ENCODE peak calls at places on chromosomes 5 and 9, in four cellular contexts. S, C, U and J are unnamed samples.
A peak's percentile ranks its signal among the peaks of the same experiment; 100 is the strongest.

GRCh38 chr9:89247431-89248370 is 63.3 kb upstream of the CKS2 start:
- DNase-seq in S (no peak), C (no peak), U (no peak), J (no peak)

GRCh38 chr9:14749738-14750137 is 27.2 kb upstream of the CER1 start:
- DNase-seq in S (no peak), C (no peak), U (no peak), J (no peak)

GRCh38 chr5:1352231-1352825 is 7.4 kb upstream of the CLPTM1L start:
- DNase-seq in S (no peak), C (no peak), U (no peak), J (no peak)

GRCh38 chr5:82356808-82357671 is 78.9 kb upstream of the RPS23 start:
- DNase-seq in S (peak; percentile 58), C (peak; percentile 33), U (peak; percentile 78), J (peak; percentile 51)

GRCh38 chr5:51227963-51228515 is 155.2 kb upstream of the ISL1 start:
- DNase-seq in S (no peak), C (no peak), U (no peak), J (no peak)

GRCh38 chr9:69502671-69503301 is 169.4 kb downstream of the APBA1 start:
- DNase-seq in S (no peak), C (no peak), U (no peak), J (no peak)

GRCh38 chr5:120096413-120096812 is 367.7 kb upstream of the PRR16 start:
- DNase-seq in S (no peak), C (no peak), U (no peak), J (no peak)

GRCh38 chr5:4058899-4059298 is 463.3 kb downstream of the IRX1 start:
- DNase-seq in S (no peak), C (no peak), U (peak; percentile 39), J (no peak)

GRCh38 chr9:114925672-114926071 is 4.7 kb downstream of the TNFSF8 start:
- DNase-seq in S (no peak), C (no peak), U (no peak), J (no peak)

GRCh38 chr9:113011911-113012381 is at the start of gene ZNF883:
- DNase-seq in S (peak; percentile 71), C (no peak), U (peak; percentile 62), J (peak; percentile 87)

GRCh38 chr5:86894006-86894560 is 276.3 kb downstream of the COX7C start:
- DNase-seq in S (no peak), C (no peak), U (no peak), J (no peak)

GRCh38 chr9:68844196-68844595 is 139.2 kb downstream of the PIP5K1B start:
- DNase-seq in S (no peak), C (no peak), U (no peak), J (no peak)

GRCh38 chr9:98584059-98584458 is 124.7 kb downstream of the GABBR2 start:
- DNase-seq in S (no peak), C (no peak), U (no peak), J (no peak)

GRCh38 chr9:11946521-11946920 is 746.7 kb upstream of the TYRP1 start:
- DNase-seq in S (no peak), C (no peak), U (no peak), J (no peak)

GRCh38 chr5:180590543-180591248 is 603 bp downstream of the SCGB3A1 start:
- DNase-seq in S (no peak), C (no peak), U (no peak), J (peak; percentile 14)

GRCh38 chr5:167261309-167262100 is 1029.9 kb upstream of the WWC1 start:
- DNase-seq in S (no peak), C (no peak), U (no peak), J (no peak)

GRCh38 chr5:163306421-163306820 is 131.0 kb upstream of the CCNG1 start:
- DNase-seq in S (no peak), C (no peak), U (no peak), J (no peak)

GRCh38 chr5:102927007-102927406 is 171.9 kb downstream of the PAM start:
- DNase-seq in S (no peak), C (no peak), U (no peak), J (no peak)

GRCh38 chr5:59276886-59277514 is 616.5 kb downstream of the PDE4D start:
- DNase-seq in S (no peak), C (no peak), U (no peak), J (no peak)

GRCh38 chr5:67528953-67529352 is 332.4 kb upstream of the CD180 start:
- DNase-seq in S (no peak), C (no peak), U (no peak), J (no peak)

GRCh38 chr5:156295434-156295833 is 31.5 kb upstream of the SGCD start:
- DNase-seq in S (no peak), C (no peak), U (no peak), J (peak; percentile 26)

GRCh38 chr5:104265531-104266130 is 703.0 kb upstream of the NUDT12 start:
- DNase-seq in S (no peak), C (no peak), U (no peak), J (no peak)

GRCh38 chr5:74085782-74086181 is 459.8 kb downstream of the ARHGEF28 start:
- DNase-seq in S (no peak), C (no peak), U (no peak), J (no peak)

GRCh38 chr5:26578002-26578401 is 460.4 kb downstream of the CDH9 start:
- DNase-seq in S (no peak), C (no peak), U (no peak), J (no peak)

GRCh38 chr9:96185518-96186156 is 116.3 kb downstream of the HSD17B3 start:
- DNase-seq in S (no peak), C (no peak), U (no peak), J (no peak)

GRCh38 chr9:96183751-96184150 is 118.2 kb downstream of the HSD17B3 start:
- DNase-seq in S (no peak), C (no peak), U (no peak), J (no peak)

GRCh38 chr9:96189995-96190394 is 112.0 kb downstream of the HSD17B3 start:
- DNase-seq in S (no peak), C (no peak), U (no peak), J (no peak)

GRCh38 chr9:96187108-96187695 is 114.8 kb downstream of the HSD17B3 start:
- DNase-seq in S (no peak), C (no peak), U (no peak), J (peak; percentile 25)

GRCh38 chr9:96186601-96187011 is 115.4 kb downstream of the HSD17B3 start:
- DNase-seq in S (peak; percentile 33), C (no peak), U (no peak), J (peak; percentile 51)
- H3K4me3 ChIP-seq in S (no peak overlapping the region), C (peak overlapping the region; percentile 13), U (no peak overlapping the region), J (no peak overlapping the region)

GRCh38 chr5:140608730-140609520 is 24.1 kb downstream of the CD14 start:
- DNase-seq in S (no peak), C (no peak), U (peak; percentile 25), J (no peak)

GRCh38 chr5:140605879-140606278 is 27.1 kb downstream of the CD14 start:
- DNase-seq in S (no peak), C (no peak), U (no peak), J (no peak)

GRCh38 chr5:140607031-140607430 is 25.9 kb downstream of the CD14 start:
- DNase-seq in S (no peak), C (no peak), U (no peak), J (no peak)

DNA sequence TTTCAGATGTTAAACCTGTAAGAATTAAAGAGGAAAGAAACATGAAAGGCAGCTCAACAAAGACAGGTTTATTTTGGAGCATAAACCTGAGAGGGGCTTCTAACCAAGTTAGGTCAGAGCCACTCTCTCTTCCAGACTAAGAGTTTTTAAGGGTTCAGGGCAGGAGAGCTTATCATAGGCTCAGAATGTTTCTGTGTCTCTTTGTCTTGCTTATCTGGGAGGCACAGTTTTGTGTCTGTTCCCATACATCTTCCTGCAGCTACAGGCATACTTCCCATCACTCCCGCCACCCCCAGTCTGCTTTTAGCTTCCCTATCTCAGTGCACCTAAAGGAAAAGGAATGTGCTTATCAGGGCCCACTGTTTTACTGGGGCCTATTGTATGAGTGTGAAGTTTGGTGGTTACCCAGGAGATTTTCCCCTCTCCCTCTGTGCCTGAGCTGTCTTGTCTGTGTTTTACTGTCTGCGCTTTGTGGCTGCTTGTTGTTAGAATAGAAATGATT is 21.9 kb downstream of the CD14 start:
- DNase-seq in S (no peak), C (no peak), U (no peak), J (no peak)
- H3K27ac ChIP-seq in S (no peak overlapping the region), C (no peak overlapping the region), U (peak overlapping the region; percentile 45), J (peak overlapping the region; percentile 37)

DNA sequence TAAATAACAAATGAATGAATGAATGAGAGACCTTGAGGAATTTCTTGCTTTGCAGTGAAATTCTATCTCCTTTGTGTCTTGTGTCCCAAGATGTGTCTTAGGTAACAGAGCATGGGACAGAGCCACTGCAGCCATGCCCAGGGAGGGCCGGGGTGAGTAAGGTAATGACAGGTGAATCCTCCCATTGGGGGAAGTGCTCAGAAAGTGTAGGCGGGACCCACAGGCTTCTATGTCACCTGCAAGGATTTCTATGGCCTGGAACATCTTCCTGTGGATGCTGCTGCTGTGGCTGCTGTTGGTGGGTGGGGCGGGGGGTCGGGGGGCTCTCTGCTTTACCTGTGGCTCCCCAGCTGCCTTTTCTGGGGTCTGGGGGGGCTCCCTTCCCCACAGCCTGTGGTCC is 133.6 kb upstream of the IER5L start:
- DNase-seq in S (no peak), C (no peak), U (no peak), J (peak; percentile 3)
- H3K27me3 ChIP-seq in S (no peaks in the 10 kb centered on the region), C (no peaks in the 10 kb centered on the region), U (no peaks in the 10 kb centered on the region), J (no peaks in the 10 kb centered on the region)

DNA sequence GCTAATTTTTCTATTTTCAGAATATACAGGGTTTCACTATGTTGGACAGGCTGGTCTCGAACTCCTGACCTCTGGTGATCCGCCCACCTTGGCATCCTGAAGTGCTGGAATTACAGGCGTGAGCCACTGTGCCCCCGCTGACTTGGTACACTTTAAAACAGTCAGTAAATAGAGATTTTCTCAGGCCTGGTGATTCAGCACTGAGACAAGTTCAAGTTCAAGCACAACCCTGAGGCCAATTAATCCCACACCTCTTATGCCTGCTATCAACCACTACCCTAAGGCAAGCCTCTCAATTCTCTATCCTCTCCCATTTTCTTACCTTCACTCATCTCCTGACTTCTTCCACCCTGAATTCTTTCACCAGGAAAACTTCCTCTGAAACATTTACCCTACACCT is 18.9 kb downstream of the MUSK start:
- DNase-seq in S (no peak), C (no peak), U (no peak), J (no peak)
- H3K4me3 ChIP-seq in S (no peak overlapping the region), C (no peak overlapping the region), U (no peak overlapping the region), J (no peak overlapping the region)

GRCh38 chr9:136010176-136010575 is 49.0 kb upstream of the UBAC1 start:
- DNase-seq in S (no peak), C (no peak), U (no peak), J (no peak)
- H3K27ac ChIP-seq in S (no peak overlapping the region), C (peak overlapping the region; percentile 10), U (peak overlapping the region; percentile 78), J (no peak overlapping the region)

DNA sequence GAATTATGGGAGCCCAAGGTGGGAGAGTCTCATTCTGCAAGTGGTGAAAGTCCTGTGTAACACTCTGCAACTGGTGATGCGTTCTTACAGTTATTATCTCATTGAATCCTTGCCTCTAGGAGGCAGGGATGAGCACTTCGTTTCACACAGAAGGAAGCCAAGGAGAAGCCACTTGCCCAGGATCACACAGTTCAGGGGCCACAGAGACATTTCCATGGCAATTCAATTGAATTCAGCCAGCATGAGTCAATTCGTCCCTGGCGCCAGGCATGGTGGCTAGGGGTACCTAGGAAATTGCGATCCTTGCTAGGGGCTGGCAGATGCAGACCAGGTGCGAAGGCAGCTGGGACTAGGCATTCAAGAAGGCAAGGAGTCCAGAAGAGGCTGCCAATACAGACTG is 26.2 kb downstream of the LHX2 start:
- DNase-seq in S (no peak), C (no peak), U (no peak), J (no peak)
- H3K27me3 ChIP-seq in S (no peaks in the 10 kb centered on the region), C (no peaks in the 10 kb centered on the region), U (peaks cover 98% of the 10 kb centered on the region), J (no peaks in the 10 kb centered on the region)

GRCh38 chr5:56686337-56687198 is 128.8 kb upstream of the MAP3K1 start:
- DNase-seq in S (no peak), C (no peak), U (no peak), J (no peak)
- H3K4me3 ChIP-seq in S (no peak overlapping the region), C (no peak overlapping the region), U (no peak overlapping the region), J (no peak overlapping the region)